ENCODE peak calls at places on chromosomes 2 and 18, in nine cellular contexts. One of them, this sample, is unnamed.

GRCh38 chr18:13613591-13614317 is 112.6 kb downstream of the FAM210A start:
- DNase-seq in cardiac fibroblast: no peak
- DNase-seq in AG04450: no peak
- DNase-seq in mucosa of descending colon: peak
- DNase-seq in HCT116: no peak
- DNase-seq in lower leg skin: no peak
- DNase-seq in psoas muscle: no peak
- DNase-seq in colonic mucosa: no peak
- DNase-seq in left ventricle myocardium inferior: no peak
- DNase-seq in this sample: no peak

GRCh38 chr2:140496714-140497113 is 1634.1 kb downstream of the LRP1B start:
- DNase-seq in lower leg skin: no peak
- DNase-seq in colonic mucosa: no peak
- DNase-seq in HCT116: no peak
- DNase-seq in AG04450: no peak
- DNase-seq in psoas muscle: no peak
- DNase-seq in left ventricle myocardium inferior: no peak
- DNase-seq in cardiac fibroblast: no peak
- DNase-seq in mucosa of descending colon: no peak
- DNase-seq in this sample: no peak

GRCh38 chr18:44700652-44701051 is 20.0 kb downstream of the SETBP1 start:
- DNase-seq in cardiac fibroblast: peak
- DNase-seq in left ventricle myocardium inferior: no peak
- DNase-seq in psoas muscle: no peak
- DNase-seq in mucosa of descending colon: no peak
- DNase-seq in AG04450: no peak
- DNase-seq in colonic mucosa: no peak
- DNase-seq in lower leg skin: no peak
- DNase-seq in HCT116: no peak
- DNase-seq in this sample: no peak

GRCh38 chr18:48814490-48815181 is 136.1 kb downstream of the SMAD7 start:
- DNase-seq in colonic mucosa: no peak
- DNase-seq in cardiac fibroblast: no peak
- DNase-seq in AG04450: no peak
- DNase-seq in psoas muscle: no peak
- DNase-seq in lower leg skin: no peak
- DNase-seq in mucosa of descending colon: no peak
- DNase-seq in left ventricle myocardium inferior: no peak
- DNase-seq in HCT116: no peak
- DNase-seq in this sample: no peak

GRCh38 chr2:238162516-238163441 is 4.0 kb downstream of the ERFE start:
- DNase-seq in AG04450: no peak
- DNase-seq in cardiac fibroblast: no peak
- DNase-seq in mucosa of descending colon: no peak
- DNase-seq in colonic mucosa: no peak
- DNase-seq in lower leg skin: no peak
- DNase-seq in HCT116: no peak
- DNase-seq in left ventricle myocardium inferior: peak
- DNase-seq in psoas muscle: peak
- DNase-seq in this sample: no peak

GRCh38 chr2:39202639-39203369 is 41.0 kb downstream of the CDKL4 start:
- DNase-seq in left ventricle myocardium inferior: no peak
- DNase-seq in AG04450: no peak
- DNase-seq in psoas muscle: no peak
- DNase-seq in HCT116: no peak
- DNase-seq in colonic mucosa: no peak
- DNase-seq in mucosa of descending colon: no peak
- DNase-seq in cardiac fibroblast: no peak
- DNase-seq in lower leg skin: no peak
- DNase-seq in this sample: peak

GRCh38 chr18:23384778-23385736 is 68.0 kb upstream of the RIOK3 start:
- DNase-seq in HCT116: no peak
- DNase-seq in cardiac fibroblast: no peak
- DNase-seq in left ventricle myocardium inferior: no peak
- DNase-seq in mucosa of descending colon: peak
- DNase-seq in AG04450: no peak
- DNase-seq in lower leg skin: no peak
- DNase-seq in colonic mucosa: peak
- DNase-seq in psoas muscle: no peak
- DNase-seq in this sample: no peak

GRCh38 chr2:63064197-63064596 is 13.6 kb downstream of the OTX1 start:
- DNase-seq in psoas muscle: no peak
- DNase-seq in lower leg skin: no peak
- DNase-seq in left ventricle myocardium inferior: no peak
- DNase-seq in cardiac fibroblast: no peak
- DNase-seq in mucosa of descending colon: peak
- DNase-seq in HCT116: no peak
- DNase-seq in AG04450: no peak
- DNase-seq in colonic mucosa: no peak
- DNase-seq in this sample: peak

GRCh38 chr2:164842624-164842966 is 972 bp upstream of the COBLL1 start:
- DNase-seq in AG04450: no peak
- DNase-seq in left ventricle myocardium inferior: no peak
- DNase-seq in psoas muscle: no peak
- DNase-seq in HCT116: no peak
- DNase-seq in lower leg skin: no peak
- DNase-seq in cardiac fibroblast: no peak
- DNase-seq in colonic mucosa: no peak
- DNase-seq in mucosa of descending colon: no peak
- DNase-seq in this sample: no peak

GRCh38 chr2:164841719-164842623 is at the start of gene COBLL1:
- DNase-seq in AG04450: no peak
- DNase-seq in left ventricle myocardium inferior: peak
- DNase-seq in psoas muscle: peak
- DNase-seq in cardiac fibroblast: peak
- DNase-seq in HCT116: peak
- DNase-seq in mucosa of descending colon: peak
- DNase-seq in lower leg skin: peak
- DNase-seq in colonic mucosa: peak
- DNase-seq in this sample: peak

GRCh38 chr2:164839914-164840457 is 1.6 kb downstream of the COBLL1 start:
- DNase-seq in AG04450: no peak
- DNase-seq in cardiac fibroblast: peak
- DNase-seq in lower leg skin: peak
- DNase-seq in HCT116: no peak
- DNase-seq in psoas muscle: no peak
- DNase-seq in colonic mucosa: no peak
- DNase-seq in mucosa of descending colon: no peak
- DNase-seq in left ventricle myocardium inferior: no peak
- DNase-seq in this sample: peak

GRCh38 chr2:164840458-164840929 is 1.1 kb downstream of the COBLL1 start:
- DNase-seq in cardiac fibroblast: no peak
- DNase-seq in left ventricle myocardium inferior: peak
- DNase-seq in lower leg skin: peak
- DNase-seq in colonic mucosa: peak
- DNase-seq in psoas muscle: peak
- DNase-seq in AG04450: no peak
- DNase-seq in HCT116: no peak
- DNase-seq in mucosa of descending colon: peak
- DNase-seq in this sample: peak

DNA sequence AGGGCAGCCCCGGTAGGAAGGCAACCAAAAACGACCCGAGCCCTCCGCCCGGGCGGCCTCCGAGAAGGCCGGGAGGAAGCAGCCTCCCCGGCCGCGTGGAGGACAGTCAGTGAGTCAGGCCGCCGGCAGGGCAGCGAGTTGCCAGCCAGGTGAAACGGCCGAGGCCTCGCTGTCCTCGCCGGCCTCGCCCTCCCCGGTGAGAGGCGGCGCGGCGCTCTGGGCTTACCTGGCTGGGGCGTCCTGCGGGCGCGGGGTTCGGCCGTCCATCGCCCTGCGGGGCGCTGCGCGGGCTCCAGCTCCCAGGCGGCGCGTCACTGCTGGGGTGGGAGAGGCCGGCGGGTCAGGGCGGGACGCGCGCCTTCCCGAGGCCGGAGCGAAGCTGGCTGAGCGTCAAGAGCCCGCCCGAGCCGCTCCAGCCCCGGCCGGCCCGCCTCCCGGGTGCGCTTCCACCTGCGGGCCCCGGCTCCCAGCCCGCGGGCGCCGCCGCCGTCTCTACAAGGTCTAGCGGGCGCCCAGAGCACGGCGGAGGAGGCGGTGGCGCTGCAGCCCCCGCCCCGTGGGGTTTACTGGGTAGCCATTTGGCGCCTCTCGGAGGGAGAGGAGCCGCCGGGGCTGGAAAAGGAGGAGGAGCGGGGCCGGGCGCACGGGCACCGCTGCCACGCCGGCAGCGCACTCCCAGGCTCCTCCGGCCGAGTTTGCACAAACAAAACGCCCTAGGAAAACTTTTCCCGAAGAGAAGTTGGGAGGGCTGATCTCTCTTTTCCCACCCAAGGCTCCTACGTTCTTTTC is 499 bp downstream of the COBLL1 start:
- DNase-seq in left ventricle myocardium inferior: peak
- DNase-seq in colonic mucosa: peak
- DNase-seq in mucosa of descending colon: peak
- DNase-seq in AG04450: no peak
- DNase-seq in psoas muscle: peak
- DNase-seq in cardiac fibroblast: peak
- DNase-seq in lower leg skin: peak
- DNase-seq in HCT116: peak
- DNase-seq in this sample: peak
- TF ChIP-seq CTCF in left ventricle myocardium inferior: peak
- TF ChIP-seq CTCF in colonic mucosa: no peak
- TF ChIP-seq CTCF in mucosa of descending colon: no peak
- TF ChIP-seq CTCF in AG04450: no peak
- TF ChIP-seq CTCF in psoas muscle: peak
- TF ChIP-seq CTCF in cardiac fibroblast: peak
- TF ChIP-seq CTCF in lower leg skin: no peak
- TF ChIP-seq CTCF in HCT116: peak
- TF ChIP-seq CTCF in this sample: no peak

DNA sequence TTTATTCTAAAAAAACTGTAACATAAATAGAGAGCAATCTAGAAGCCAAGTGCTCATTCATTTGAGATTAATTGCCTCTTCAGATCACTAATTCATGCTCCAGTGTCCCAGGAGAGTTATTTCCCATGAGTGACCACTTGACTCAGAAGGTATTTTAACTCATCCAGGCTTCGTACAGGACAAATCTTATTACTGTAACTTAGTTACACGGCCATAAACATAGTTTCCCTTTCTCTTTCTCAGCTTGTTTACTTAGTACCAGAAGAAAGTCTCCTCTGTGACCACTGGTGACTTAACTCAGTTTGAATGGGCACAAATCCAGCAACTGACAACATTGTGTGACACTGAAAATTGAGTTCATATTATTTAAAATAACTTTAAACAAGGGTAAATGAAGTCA is 25.3 kb downstream of the MMADHC start:
- DNase-seq in left ventricle myocardium inferior: no peak
- DNase-seq in colonic mucosa: peak
- DNase-seq in cardiac fibroblast: peak
- DNase-seq in lower leg skin: no peak
- DNase-seq in AG04450: no peak
- DNase-seq in mucosa of descending colon: peak
- DNase-seq in psoas muscle: no peak
- DNase-seq in HCT116: no peak
- DNase-seq in this sample: peak
- H3K4me3 ChIP-seq in left ventricle myocardium inferior: no peak
- H3K4me3 ChIP-seq in colonic mucosa: no peak
- H3K4me3 ChIP-seq in cardiac fibroblast: no peak
- H3K4me3 ChIP-seq in lower leg skin: no peak
- H3K4me3 ChIP-seq in AG04450: no peak
- H3K4me3 ChIP-seq in mucosa of descending colon: no peak
- H3K4me3 ChIP-seq in psoas muscle: no peak
- H3K4me3 ChIP-seq in HCT116: no peak
- H3K4me3 ChIP-seq in this sample: peak

DNA sequence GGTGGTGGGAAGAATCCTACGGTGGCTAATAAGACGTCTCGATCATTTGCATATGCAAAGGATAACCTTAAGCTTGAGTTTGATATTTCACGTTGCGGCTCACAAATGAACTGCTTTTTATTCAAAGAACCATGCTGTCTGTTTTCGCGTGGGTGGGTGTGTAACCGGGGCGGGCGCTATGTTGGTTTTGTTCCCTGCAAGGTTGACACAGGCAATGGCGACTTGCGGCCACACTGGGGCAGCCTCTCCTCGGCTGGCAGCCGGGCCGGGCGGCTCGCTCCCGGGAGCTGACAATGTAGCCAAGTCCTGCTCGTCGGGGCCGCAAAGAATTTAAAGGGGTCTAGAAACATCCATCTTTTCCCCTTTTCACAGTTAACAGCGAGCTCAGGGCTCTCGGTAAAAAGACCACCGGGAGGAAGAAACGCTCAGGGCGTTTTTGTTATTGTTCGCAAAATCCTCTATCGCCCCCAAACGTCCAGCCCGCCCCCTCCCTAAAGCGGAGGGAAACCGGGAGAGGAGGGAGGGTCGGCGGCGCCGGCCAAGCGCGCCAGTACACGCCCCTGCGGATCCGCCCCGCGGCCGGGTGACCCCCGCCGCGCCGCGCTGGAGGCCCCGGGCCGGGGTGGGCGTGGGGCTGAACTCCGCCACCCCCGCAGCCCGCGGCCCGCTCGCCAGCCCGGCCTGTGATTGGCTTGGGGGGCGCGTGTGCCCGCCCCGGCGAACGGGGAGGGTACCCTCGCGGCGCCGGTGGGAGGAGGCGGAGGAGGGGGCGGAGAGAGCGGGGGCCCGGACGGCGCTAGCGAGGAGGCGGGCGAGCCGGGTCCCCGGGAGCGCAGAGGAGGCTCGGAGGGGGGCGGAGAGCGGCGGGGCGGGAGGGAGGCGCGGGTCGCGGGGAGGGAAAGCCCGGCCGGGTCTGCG is at the start of gene NEDD4L:
- DNase-seq in psoas muscle: peak
- DNase-seq in colonic mucosa: peak
- DNase-seq in mucosa of descending colon: peak
- DNase-seq in left ventricle myocardium inferior: peak
- DNase-seq in cardiac fibroblast: peak
- DNase-seq in AG04450: peak
- DNase-seq in lower leg skin: peak
- DNase-seq in HCT116: peak
- DNase-seq in this sample: peak
- TF ChIP-seq CTCF in psoas muscle: peak
- TF ChIP-seq CTCF in colonic mucosa: peak
- TF ChIP-seq CTCF in mucosa of descending colon: peak
- TF ChIP-seq CTCF in left ventricle myocardium inferior: peak
- TF ChIP-seq CTCF in cardiac fibroblast: peak
- TF ChIP-seq CTCF in AG04450: peak
- TF ChIP-seq CTCF in lower leg skin: no peak
- TF ChIP-seq CTCF in HCT116: peak
- TF ChIP-seq CTCF in this sample: peak

DNA sequence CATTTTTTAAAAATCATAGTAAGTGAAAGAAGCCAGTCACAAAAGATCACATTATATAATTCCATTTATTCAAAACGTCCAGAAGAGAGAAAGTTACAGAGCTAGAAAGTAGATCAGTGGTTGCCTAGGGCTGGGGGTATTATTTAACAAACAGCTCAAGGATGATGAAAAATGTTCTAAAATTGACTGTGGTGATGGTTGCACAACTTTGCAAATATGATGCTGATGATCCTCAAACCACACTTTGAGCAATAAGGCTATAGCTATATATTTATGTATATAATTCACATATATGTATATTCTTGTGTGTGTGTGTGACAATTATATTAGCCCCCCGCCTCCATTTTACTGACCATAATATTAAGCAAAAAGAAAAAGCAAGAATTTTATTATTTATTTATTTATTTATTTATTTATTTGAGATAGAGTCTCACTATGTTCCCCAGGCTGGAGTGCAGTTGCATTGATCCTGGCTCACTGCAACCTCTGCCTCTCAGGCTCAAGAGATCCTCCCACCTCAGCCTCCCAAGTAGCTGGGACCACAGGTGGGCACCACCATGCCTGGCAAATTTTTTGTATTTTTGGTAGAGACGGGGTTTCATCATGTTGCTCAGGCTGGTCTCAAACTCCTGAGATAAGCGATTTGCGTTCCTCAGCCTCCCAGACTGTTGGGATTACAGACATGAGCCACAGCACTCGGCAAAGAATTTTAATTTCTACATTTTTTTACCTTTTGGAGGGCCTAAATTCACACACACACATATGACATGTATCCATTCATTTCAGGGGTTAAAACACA is 1.9 kb downstream of the WDR12 start:
- DNase-seq in colonic mucosa: no peak
- DNase-seq in cardiac fibroblast: peak
- DNase-seq in AG04450: no peak
- DNase-seq in mucosa of descending colon: no peak
- DNase-seq in psoas muscle: no peak
- DNase-seq in left ventricle myocardium inferior: no peak
- DNase-seq in HCT116: no peak
- DNase-seq in lower leg skin: no peak
- DNase-seq in this sample: no peak
- H3K4me3 ChIP-seq in colonic mucosa: no peak
- H3K4me3 ChIP-seq in cardiac fibroblast: no peak
- H3K4me3 ChIP-seq in AG04450: no peak
- H3K4me3 ChIP-seq in mucosa of descending colon: no peak
- H3K4me3 ChIP-seq in psoas muscle: peak
- H3K4me3 ChIP-seq in left ventricle myocardium inferior: peak
- H3K4me3 ChIP-seq in HCT116: peak
- H3K4me3 ChIP-seq in lower leg skin: no peak
- H3K4me3 ChIP-seq in this sample: peak

This sample was measured in PC-3.